ENCODE peak calls at places on chromosomes 6 and 20, in six cellular contexts. One of them, this sample, is unnamed. For H3K9me2 and H3K27me3, the result is how much of the 10 kb centered on the place peaks cover.

GRCh38 chr6:78749326-78749725 is 118.0 kb upstream of the IRAK1BP1 start:
- DNase-seq in GM23248: peak
- DNase-seq in SK-N-SH: no peak
- DNase-seq in PC-3: peak
- DNase-seq in hepatocyte: no peak
- DNase-seq in HCT116: no peak
- DNase-seq in this sample: no peak

GRCh38 chr6:157621401-157621800 is 201.6 kb upstream of the SNX9 start:
- DNase-seq in GM23248: no peak
- DNase-seq in SK-N-SH: no peak
- DNase-seq in PC-3: no peak
- DNase-seq in hepatocyte: no peak
- DNase-seq in HCT116: no peak
- DNase-seq in this sample: no peak

GRCh38 chr6:3722211-3722621 is 29.3 kb downstream of the PXDC1 start:
- DNase-seq in GM23248: peak
- DNase-seq in SK-N-SH: no peak
- DNase-seq in PC-3: no peak
- DNase-seq in hepatocyte: no peak
- DNase-seq in HCT116: no peak
- DNase-seq in this sample: peak

GRCh38 chr6:15464211-15464725 is 198.6 kb downstream of the DTNBP1 start:
- DNase-seq in GM23248: no peak
- DNase-seq in SK-N-SH: no peak
- DNase-seq in PC-3: peak
- DNase-seq in hepatocyte: no peak
- DNase-seq in HCT116: peak
- DNase-seq in this sample: peak

GRCh38 chr6:158057213-158057987 is 75.7 kb downstream of the SYNJ2 start:
- DNase-seq in GM23248: peak
- DNase-seq in SK-N-SH: no peak
- DNase-seq in PC-3: peak
- DNase-seq in hepatocyte: no peak
- DNase-seq in HCT116: peak
- DNase-seq in this sample: no peak

GRCh38 chr6:22298393-22299010 is 1.7 kb upstream of the PRL start:
- DNase-seq in GM23248: peak
- DNase-seq in SK-N-SH: no peak
- DNase-seq in PC-3: no peak
- DNase-seq in hepatocyte: no peak
- DNase-seq in HCT116: no peak
- DNase-seq in this sample: no peak

GRCh38 chr6:37256692-37257319 is 766 bp upstream of the TBC1D22B start:
- DNase-seq in GM23248: peak
- DNase-seq in SK-N-SH: no peak
- DNase-seq in PC-3: peak
- DNase-seq in hepatocyte: no peak
- DNase-seq in HCT116: no peak
- DNase-seq in this sample: no peak

GRCh38 chr6:136654086-136654485 is 103.9 kb upstream of the MAP7 start:
- DNase-seq in GM23248: no peak
- DNase-seq in SK-N-SH: no peak
- DNase-seq in PC-3: no peak
- DNase-seq in hepatocyte: no peak
- DNase-seq in HCT116: no peak
- DNase-seq in this sample: peak

GRCh38 chr6:52543729-52544324 is 33.0 kb downstream of the TRAM2 start:
- DNase-seq in GM23248: peak
- DNase-seq in SK-N-SH: no peak
- DNase-seq in PC-3: peak
- DNase-seq in hepatocyte: no peak
- DNase-seq in HCT116: no peak
- DNase-seq in this sample: peak

GRCh38 chr6:166520905-166521834 is 65.3 kb downstream of the RAMACL start:
- DNase-seq in GM23248: peak
- DNase-seq in SK-N-SH: no peak
- DNase-seq in PC-3: no peak
- DNase-seq in hepatocyte: no peak
- DNase-seq in HCT116: no peak
- DNase-seq in this sample: no peak

GRCh38 chr6:38212116-38212515 is 392.6 kb downstream of the ZFAND3 start:
- DNase-seq in GM23248: no peak
- DNase-seq in SK-N-SH: no peak
- DNase-seq in PC-3: no peak
- DNase-seq in hepatocyte: no peak
- DNase-seq in HCT116: no peak
- DNase-seq in this sample: no peak

GRCh38 chr20:23159256-23159922 is 73.3 kb upstream of the CD93 start:
- DNase-seq in GM23248: no peak
- DNase-seq in SK-N-SH: no peak
- DNase-seq in PC-3: no peak
- DNase-seq in hepatocyte: no peak
- DNase-seq in HCT116: no peak
- DNase-seq in this sample: no peak

GRCh38 chr20:57593134-57593886 is 26.9 kb downstream of the ZBP1 start:
- DNase-seq in GM23248: no peak
- DNase-seq in SK-N-SH: no peak
- DNase-seq in PC-3: no peak
- DNase-seq in hepatocyte: no peak
- DNase-seq in HCT116: no peak
- DNase-seq in this sample: peak

GRCh38 chr20:36435799-36436541 is 105.3 kb upstream of the MYL9 start:
- DNase-seq in GM23248: peak
- DNase-seq in SK-N-SH: peak
- DNase-seq in PC-3: peak
- DNase-seq in hepatocyte: peak
- DNase-seq in HCT116: peak
- DNase-seq in this sample: peak

GRCh38 chr6:36912583-36912982 is 26.8 kb downstream of the C6orf89 start:
- DNase-seq in GM23248: peak
- DNase-seq in SK-N-SH: no peak
- DNase-seq in PC-3: peak
- DNase-seq in hepatocyte: peak
- DNase-seq in HCT116: no peak
- DNase-seq in this sample: no peak

GRCh38 chr6:54206510-54206909 is 95.3 kb downstream of the MLIP start:
- DNase-seq in GM23248: peak
- DNase-seq in SK-N-SH: no peak
- DNase-seq in PC-3: peak
- DNase-seq in hepatocyte: no peak
- DNase-seq in HCT116: no peak
- DNase-seq in this sample: no peak

GRCh38 chr20:39813190-39813829 is 851.2 kb downstream of the DHX35 start:
- DNase-seq in GM23248: no peak
- DNase-seq in SK-N-SH: no peak
- DNase-seq in PC-3: no peak
- DNase-seq in hepatocyte: no peak
- DNase-seq in HCT116: no peak
- DNase-seq in this sample: no peak

GRCh38 chr6:90284236-90284744 is 12.4 kb downstream of the BACH2 start:
- DNase-seq in GM23248: peak
- DNase-seq in SK-N-SH: no peak
- DNase-seq in PC-3: peak
- DNase-seq in hepatocyte: peak
- DNase-seq in HCT116: peak
- DNase-seq in this sample: peak

GRCh38 chr20:62301111-62301668 is 1.6 kb upstream of the ADRM1 start:
- DNase-seq in GM23248: no peak
- DNase-seq in SK-N-SH: no peak
- DNase-seq in PC-3: no peak
- DNase-seq in hepatocyte: no peak
- DNase-seq in HCT116: no peak
- DNase-seq in this sample: no peak
- H3K27ac ChIP-seq in GM23248: no peak
- H3K27ac ChIP-seq in SK-N-SH: no peak
- H3K27ac ChIP-seq in PC-3: no peak
- H3K27ac ChIP-seq in hepatocyte: no peak
- H3K27ac ChIP-seq in HCT116: peak
- H3K27ac ChIP-seq in this sample: no peak

DNA sequence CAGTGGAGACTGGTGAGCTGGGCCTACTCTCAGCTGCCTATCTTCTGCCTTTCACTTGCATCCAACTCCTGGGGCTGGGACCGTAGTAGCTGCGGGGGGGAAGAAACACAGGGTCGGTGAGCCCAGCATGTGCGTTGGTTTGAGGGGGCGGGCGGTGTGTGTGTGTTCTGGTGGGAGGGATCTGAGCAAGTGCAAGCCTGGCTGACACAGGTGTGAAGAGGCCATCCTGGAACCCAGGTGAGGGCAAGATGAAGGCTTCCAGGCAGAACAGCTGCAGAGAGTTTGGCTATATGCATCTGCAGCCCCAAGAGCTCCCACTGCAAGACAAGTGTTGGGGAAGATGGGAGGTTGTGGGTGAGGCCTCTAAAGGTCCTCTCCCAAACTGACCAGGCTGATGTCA is 30.6 kb downstream of the MOCS1 start:
- DNase-seq in GM23248: no peak
- DNase-seq in SK-N-SH: no peak
- DNase-seq in PC-3: no peak
- DNase-seq in hepatocyte: no peak
- DNase-seq in HCT116: no peak
- DNase-seq in this sample: no peak
- H3K9me2 ChIP-seq in GM23248: under half
- H3K9me2 ChIP-seq in SK-N-SH: under half
- H3K9me2 ChIP-seq in PC-3: under half
- H3K9me2 ChIP-seq in hepatocyte: under half
- H3K9me2 ChIP-seq in HCT116: under half
- H3K9me2 ChIP-seq in this sample: under half

GRCh38 chr6:44271406-44271723 is 1.1 kb downstream of the TMEM151B start:
- DNase-seq in GM23248: no peak
- DNase-seq in SK-N-SH: no peak
- DNase-seq in PC-3: no peak
- DNase-seq in hepatocyte: no peak
- DNase-seq in HCT116: no peak
- DNase-seq in this sample: no peak

GRCh38 chr6:44271914-44272313 is 1.7 kb downstream of the TMEM151B start:
- DNase-seq in GM23248: no peak
- DNase-seq in SK-N-SH: peak
- DNase-seq in PC-3: no peak
- DNase-seq in hepatocyte: no peak
- DNase-seq in HCT116: no peak
- DNase-seq in this sample: no peak

GRCh38 chr6:44273617-44274016 is 3.4 kb downstream of the TMEM151B start:
- DNase-seq in GM23248: no peak
- DNase-seq in SK-N-SH: no peak
- DNase-seq in PC-3: no peak
- DNase-seq in hepatocyte: no peak
- DNase-seq in HCT116: no peak
- DNase-seq in this sample: no peak

GRCh38 chr6:44272529-44272928 is 2.3 kb downstream of the TMEM151B start:
- DNase-seq in GM23248: no peak
- DNase-seq in SK-N-SH: no peak
- DNase-seq in PC-3: no peak
- DNase-seq in hepatocyte: no peak
- DNase-seq in HCT116: no peak
- DNase-seq in this sample: no peak

DNA sequence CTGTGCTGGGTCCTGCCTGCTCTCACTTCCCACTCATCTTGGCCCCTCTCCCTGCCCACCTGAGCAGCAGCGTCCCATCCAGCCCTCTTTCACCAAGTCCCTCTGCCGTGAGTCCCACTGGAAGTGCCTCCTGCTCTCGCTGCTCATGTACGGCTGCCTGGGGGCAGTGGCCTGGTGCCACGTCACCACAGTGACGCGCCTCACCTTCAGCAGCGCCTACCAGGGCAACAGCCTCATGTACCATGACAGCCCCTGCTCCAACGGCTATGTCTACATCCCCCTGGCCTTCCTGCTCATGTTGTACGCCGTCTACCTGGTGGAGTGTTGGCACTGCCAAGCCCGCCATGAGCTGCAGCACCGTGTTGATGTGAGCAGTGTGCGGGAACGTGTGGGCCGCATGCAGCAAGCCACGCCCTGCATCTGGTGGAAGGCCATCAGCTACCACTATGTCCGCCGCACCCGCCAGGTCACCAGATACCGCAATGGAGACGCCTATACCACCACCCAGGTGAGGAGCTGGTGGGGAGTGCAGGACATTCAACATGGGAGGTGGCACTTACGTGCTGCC is 2.8 kb downstream of the TMEM151B start:
- DNase-seq in GM23248: no peak
- DNase-seq in SK-N-SH: peak
- DNase-seq in PC-3: no peak
- DNase-seq in hepatocyte: no peak
- DNase-seq in HCT116: no peak
- DNase-seq in this sample: no peak
- H3K27me3 ChIP-seq in GM23248: under half
- H3K27me3 ChIP-seq in SK-N-SH: under half
- H3K27me3 ChIP-seq in PC-3: under half
- H3K27me3 ChIP-seq in hepatocyte: half or more
- H3K27me3 ChIP-seq in HCT116: under half
- H3K27me3 ChIP-seq in this sample: under half

GRCh38 chr6:126112171-126112632 is 125.9 kb downstream of the TRMT11 start:
- DNase-seq in GM23248: no peak
- DNase-seq in SK-N-SH: no peak
- DNase-seq in PC-3: peak
- DNase-seq in hepatocyte: peak
- DNase-seq in HCT116: no peak
- DNase-seq in this sample: no peak

GRCh38 chr6:126113261-126113660 is 126.9 kb downstream of the TRMT11 start:
- DNase-seq in GM23248: no peak
- DNase-seq in SK-N-SH: no peak
- DNase-seq in PC-3: no peak
- DNase-seq in hepatocyte: no peak
- DNase-seq in HCT116: no peak
- DNase-seq in this sample: no peak

GRCh38 chr6:126107475-126108121 is 121.3 kb downstream of the TRMT11 start:
- DNase-seq in GM23248: no peak
- DNase-seq in SK-N-SH: no peak
- DNase-seq in PC-3: no peak
- DNase-seq in hepatocyte: no peak
- DNase-seq in HCT116: no peak
- DNase-seq in this sample: peak

GRCh38 chr6:126110494-126111270 is 124.3 kb downstream of the TRMT11 start:
- DNase-seq in GM23248: no peak
- DNase-seq in SK-N-SH: no peak
- DNase-seq in PC-3: no peak
- DNase-seq in hepatocyte: no peak
- DNase-seq in HCT116: no peak
- DNase-seq in this sample: no peak
- H3K27ac ChIP-seq in GM23248: no peak
- H3K27ac ChIP-seq in SK-N-SH: no peak
- H3K27ac ChIP-seq in PC-3: no peak
- H3K27ac ChIP-seq in hepatocyte: no peak
- H3K27ac ChIP-seq in HCT116: no peak
- H3K27ac ChIP-seq in this sample: no peak